ENCODE peak calls at places on chromosomes 2 and 18, in ten cellular contexts. O, V, J, N, F, D, P, W, X and C are unnamed samples.

GRCh38 chr2:173884403-173884802 is 80.8 kb downstream of the SP3 start:
- DNase-seq in O (peak; percentile 3), V (no peak), J (peak; percentile 46), N (peak; percentile 54), F (peak; percentile 12), D (peak; percentile 53), P (peak; percentile 78), W (peak; percentile 30), X (peak; percentile 60), C (peak; percentile 42)

GRCh38 chr18:79890638-79891037 is 60.8 kb downstream of the SLC66A2 start:
- DNase-seq in O (no peak), V (no peak), J (no peak), N (no peak), F (no peak), D (no peak), P (no peak), W (no peak), X (no peak), C (no peak)

GRCh38 chr2:202158796-202159195 is 79.6 kb downstream of the SUMO1 start:
- DNase-seq in O (no peak), V (no peak), J (peak; percentile 39), N (no peak), F (no peak), D (no peak), P (peak; percentile 48), W (no peak), X (no peak), C (no peak)

GRCh38 chr2:11753886-11754704 is 7.7 kb downstream of the LPIN1 start:
- DNase-seq in O (peak; percentile 44), V (peak; percentile 76), J (peak; percentile 37), N (peak; percentile 65), F (peak; percentile 67), D (no peak), P (peak; percentile 92), W (peak; percentile 69), X (no peak), C (peak; percentile 69)

GRCh38 chr2:143623270-143623669 is 494.1 kb downstream of the ARHGAP15 start:
- DNase-seq in O (no peak), V (no peak), J (no peak), N (no peak), F (no peak), D (no peak), P (no peak), W (no peak), X (no peak), C (no peak)

GRCh38 chr2:199484927-199485326 is 27.2 kb upstream of the SATB2 start:
- DNase-seq in O (no peak), V (no peak), J (peak; percentile 31), N (peak; percentile 66), F (no peak), D (peak; percentile 47), P (peak; percentile 41), W (no peak), X (no peak), C (no peak)

GRCh38 chr18:23307567-23308295 is 145.4 kb upstream of the RIOK3 start:
- DNase-seq in O (no peak), V (no peak), J (no peak), N (no peak), F (peak; percentile 76), D (no peak), P (peak; percentile 32), W (peak; percentile 41), X (no peak), C (no peak)

GRCh38 chr18:8794133-8794986 is 89.0 kb downstream of the MTCL1 start:
- DNase-seq in O (no peak), V (no peak), J (peak; percentile 70), N (peak; percentile 34), F (peak; percentile 97), D (no peak), P (peak; percentile 81), W (peak; percentile 75), X (no peak), C (peak; percentile 18)

GRCh38 chr2:102473020-102473419 is at the start of gene SLC9A4:
- DNase-seq in O (peak; percentile 29), V (peak; percentile 41), J (peak; percentile 51), N (peak; percentile 65), F (peak; percentile 9), D (peak; percentile 49), P (peak; percentile 81), W (peak; percentile 39), X (no peak), C (peak; percentile 32)

GRCh38 chr2:31877008-31877407 is 133.8 kb downstream of the MEMO1 start:
- DNase-seq in O (no peak), V (no peak), J (peak; percentile 53), N (no peak), F (no peak), D (no peak), P (no peak), W (peak; percentile 5), X (no peak), C (no peak)

GRCh38 chr2:45895477-45895876 is 244.0 kb downstream of the PRKCE start:
- DNase-seq in O (no peak), V (no peak), J (no peak), N (no peak), F (peak; percentile 77), D (no peak), P (no peak), W (no peak), X (no peak), C (no peak)

GRCh38 chr18:58052960-58053359 is 8.9 kb downstream of the NEDD4L start:
- DNase-seq in O (no peak), V (no peak), J (no peak), N (no peak), F (no peak), D (no peak), P (no peak), W (no peak), X (no peak), C (no peak)

GRCh38 chr2:174574657-174575056 is 22.9 kb downstream of the WIPF1 start:
- DNase-seq in O (no peak), V (no peak), J (no peak), N (no peak), F (no peak), D (no peak), P (no peak), W (peak; percentile 20), X (no peak), C (no peak)

GRCh38 chr2:66717491-66717890 is 282.6 kb downstream of the MEIS1 start:
- DNase-seq in O (no peak), V (no peak), J (no peak), N (no peak), F (peak; percentile 27), D (no peak), P (no peak), W (no peak), X (no peak), C (no peak)

GRCh38 chr2:53208815-53209214 is 558.8 kb upstream of the CHAC2 start:
- DNase-seq in O (no peak), V (no peak), J (no peak), N (no peak), F (no peak), D (no peak), P (no peak), W (no peak), X (no peak), C (no peak)

GRCh38 chr2:166351319-166351718 is 24.4 kb downstream of the SCN9A start:
- DNase-seq in O (no peak), V (no peak), J (no peak), N (no peak), F (peak; percentile 91), D (no peak), P (no peak), W (no peak), X (no peak), C (no peak)

GRCh38 chr2:113240150-113240914 is 38.4 kb downstream of the PAX8 start:
- DNase-seq in O (no peak), V (no peak), J (peak; percentile 87), N (peak; percentile 70), F (peak; percentile 94), D (no peak), P (peak; percentile 88), W (peak; percentile 95), X (peak; percentile 76), C (peak; percentile 86)

GRCh38 chr18:52667388-52667787 is 327.4 kb downstream of the DCC start:
- DNase-seq in O (no peak), V (no peak), J (no peak), N (no peak), F (no peak), D (no peak), P (no peak), W (no peak), X (no peak), C (no peak)

DNA sequence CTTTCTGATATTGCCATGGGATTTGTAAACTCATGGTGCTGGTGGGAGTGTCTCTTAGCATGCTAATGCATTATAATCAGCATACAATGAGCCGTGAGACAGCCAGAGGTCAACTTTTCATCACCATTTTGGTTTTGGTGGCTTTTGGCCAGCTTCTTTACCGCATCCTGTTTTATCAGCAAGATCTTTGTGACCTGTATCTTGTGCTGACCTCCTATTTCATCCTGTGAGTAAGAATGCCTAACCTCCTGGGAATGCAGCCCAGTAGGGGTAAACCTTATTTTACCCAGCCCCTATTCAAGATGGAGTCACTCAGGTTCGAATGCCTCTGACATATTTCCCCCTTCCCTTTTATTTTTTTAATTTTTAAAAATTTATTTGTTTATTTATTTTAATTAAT is 148.3 kb downstream of the PHLPP1 start:
- DNase-seq in O (no peak), V (no peak), J (no peak), N (no peak), F (peak; percentile 61), D (no peak), P (peak; percentile 93), W (peak; percentile 59), X (no peak), C (no peak)
- H3K27ac ChIP-seq in O (no peak overlapping the region), V (no peak overlapping the region), J (no peak overlapping the region), N (no peak overlapping the region), F (no peak overlapping the region), D (no peak overlapping the region), P (peak overlapping the region; percentile 59), W (no peak overlapping the region), X (no peak overlapping the region), C (no peak overlapping the region)

GRCh38 chr2:187054501-187055319 is 205.7 kb upstream of the ZSWIM2 start:
- DNase-seq in O (no peak), V (no peak), J (no peak), N (no peak), F (no peak), D (peak; percentile 44), P (peak; percentile 6), W (no peak), X (no peak), C (no peak)
- TF ChIP-seq CTCF in O (no peak), V (no peak), J (no peak), N (no peak), F (no peak), D (peak; percentile 53), P (peak; percentile 41), W (no peak), X (no peak), C (no peak)

DNA sequence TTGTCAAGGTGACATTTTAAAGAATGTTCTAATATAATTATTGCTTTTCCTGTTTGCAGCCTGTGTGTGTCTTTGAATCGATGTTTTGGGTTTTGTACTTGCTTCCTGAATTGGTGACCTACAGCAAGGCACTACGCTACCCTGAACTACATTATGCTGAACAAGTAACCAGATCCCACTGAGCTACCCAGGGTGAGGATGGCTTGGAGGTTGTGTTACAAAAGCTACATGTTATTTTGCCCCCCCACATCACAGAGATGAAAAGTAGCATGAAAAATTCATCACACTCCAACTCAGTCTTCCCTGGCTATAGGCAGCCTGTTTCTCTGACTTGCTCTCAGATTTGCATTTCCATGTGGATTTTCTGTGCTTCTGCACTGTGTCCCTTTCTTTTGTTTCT is 162.1 kb downstream of the LDLRAD4 start:
- DNase-seq in O (no peak), V (no peak), J (no peak), N (no peak), F (no peak), D (no peak), P (no peak), W (no peak), X (no peak), C (no peak)
- H3K27ac ChIP-seq in O (no peak overlapping the region), V (no peak overlapping the region), J (no peak overlapping the region), N (peak overlapping the region; percentile 20), F (no peak overlapping the region), D (no peak overlapping the region), P (no peak overlapping the region), W (no peak overlapping the region), X (no peak overlapping the region), C (no peak overlapping the region)

GRCh38 chr2:129301431-129301913 is 678.0 kb upstream of the RAB6C start:
- DNase-seq in O (no peak), V (no peak), J (no peak), N (no peak), F (peak; percentile 18), D (no peak), P (no peak), W (no peak), X (no peak), C (no peak)
- TF ChIP-seq CTCF in O (no peak), V (no peak), J (no peak), N (no peak), F (no peak), D (no peak), P (no peak), W (no peak), X (no peak), C (no peak)